ENCODE peak calls at places on chromosomes 6 and 20, in nine cellular contexts. One of them, this sample, is unnamed.

GRCh38 chr20:13231031-13231752 is 10.1 kb downstream of the ISM1 start:
- DNase-seq in left cardiac atrium: no peak
- DNase-seq in ascending aorta: no peak
- DNase-seq in NCI-H2081: no peak
- DNase-seq in left ventricle myocardium inferior: no peak
- DNase-seq in epithelial cell of prostate: peak
- DNase-seq in T1000: peak
- DNase-seq in NCI-H748 treated with DMSO at 0.1 percent for 48 hours: peak
- DNase-seq in HT1080: peak
- DNase-seq in this sample: no peak

GRCh38 chr6:2196079-2196679 is 49.2 kb downstream of the GMDS start:
- DNase-seq in left cardiac atrium: no peak
- DNase-seq in ascending aorta: no peak
- DNase-seq in NCI-H2081: peak
- DNase-seq in left ventricle myocardium inferior: no peak
- DNase-seq in epithelial cell of prostate: no peak
- DNase-seq in T1000: no peak
- DNase-seq in NCI-H748 treated with DMSO at 0.1 percent for 48 hours: peak
- DNase-seq in HT1080: peak
- DNase-seq in this sample: no peak

GRCh38 chr20:5621305-5621704 is 128.9 kb upstream of the SHLD1 start:
- DNase-seq in left cardiac atrium: no peak
- DNase-seq in ascending aorta: no peak
- DNase-seq in NCI-H2081: peak
- DNase-seq in left ventricle myocardium inferior: no peak
- DNase-seq in epithelial cell of prostate: no peak
- DNase-seq in T1000: no peak
- DNase-seq in NCI-H748 treated with DMSO at 0.1 percent for 48 hours: peak
- DNase-seq in HT1080: no peak
- DNase-seq in this sample: no peak

GRCh38 chr20:36467076-36467999 is 74.0 kb upstream of the MYL9 start:
- DNase-seq in left cardiac atrium: peak
- DNase-seq in ascending aorta: peak
- DNase-seq in NCI-H2081: peak
- DNase-seq in left ventricle myocardium inferior: peak
- DNase-seq in epithelial cell of prostate: no peak
- DNase-seq in T1000: no peak
- DNase-seq in NCI-H748 treated with DMSO at 0.1 percent for 48 hours: peak
- DNase-seq in HT1080: peak
- DNase-seq in this sample: peak

GRCh38 chr6:166691199-166691598 is 64.1 kb upstream of the RPS6KA2 start:
- DNase-seq in left cardiac atrium: peak
- DNase-seq in ascending aorta: no peak
- DNase-seq in NCI-H2081: no peak
- DNase-seq in left ventricle myocardium inferior: peak
- DNase-seq in epithelial cell of prostate: no peak
- DNase-seq in T1000: no peak
- DNase-seq in NCI-H748 treated with DMSO at 0.1 percent for 48 hours: no peak
- DNase-seq in HT1080: peak
- DNase-seq in this sample: no peak

GRCh38 chr6:150598858-150599198 is 857 bp upstream of the PLEKHG1 start:
- DNase-seq in left cardiac atrium: no peak
- DNase-seq in ascending aorta: no peak
- DNase-seq in NCI-H2081: no peak
- DNase-seq in left ventricle myocardium inferior: no peak
- DNase-seq in epithelial cell of prostate: no peak
- DNase-seq in T1000: no peak
- DNase-seq in NCI-H748 treated with DMSO at 0.1 percent for 48 hours: no peak
- DNase-seq in HT1080: no peak
- DNase-seq in this sample: no peak

GRCh38 chr6:1514078-1514477 is 95.6 kb upstream of the FOXC1 start:
- DNase-seq in left cardiac atrium: no peak
- DNase-seq in ascending aorta: no peak
- DNase-seq in NCI-H2081: no peak
- DNase-seq in left ventricle myocardium inferior: no peak
- DNase-seq in epithelial cell of prostate: no peak
- DNase-seq in T1000: no peak
- DNase-seq in NCI-H748 treated with DMSO at 0.1 percent for 48 hours: no peak
- DNase-seq in HT1080: no peak
- DNase-seq in this sample: no peak

GRCh38 chr6:1223312-1223603 is 88.6 kb upstream of the FOXQ1 start:
- DNase-seq in left cardiac atrium: no peak
- DNase-seq in ascending aorta: no peak
- DNase-seq in NCI-H2081: no peak
- DNase-seq in left ventricle myocardium inferior: no peak
- DNase-seq in epithelial cell of prostate: no peak
- DNase-seq in T1000: no peak
- DNase-seq in NCI-H748 treated with DMSO at 0.1 percent for 48 hours: no peak
- DNase-seq in HT1080: no peak
- DNase-seq in this sample: no peak

GRCh38 chr6:73985891-73986290 is 289.9 kb downstream of the CD109 start:
- DNase-seq in left cardiac atrium: no peak
- DNase-seq in ascending aorta: no peak
- DNase-seq in NCI-H2081: no peak
- DNase-seq in left ventricle myocardium inferior: no peak
- DNase-seq in epithelial cell of prostate: no peak
- DNase-seq in T1000: no peak
- DNase-seq in NCI-H748 treated with DMSO at 0.1 percent for 48 hours: no peak
- DNase-seq in HT1080: peak
- DNase-seq in this sample: no peak

GRCh38 chr20:53387983-53388675 is 205.5 kb downstream of the ZNF217 start:
- DNase-seq in left cardiac atrium: no peak
- DNase-seq in ascending aorta: no peak
- DNase-seq in NCI-H2081: no peak
- DNase-seq in left ventricle myocardium inferior: no peak
- DNase-seq in epithelial cell of prostate: no peak
- DNase-seq in T1000: no peak
- DNase-seq in NCI-H748 treated with DMSO at 0.1 percent for 48 hours: no peak
- DNase-seq in HT1080: no peak
- DNase-seq in this sample: no peak

GRCh38 chr6:77245026-77245425 is 218.3 kb downstream of the HTR1B start:
- DNase-seq in left cardiac atrium: no peak
- DNase-seq in ascending aorta: no peak
- DNase-seq in NCI-H2081: no peak
- DNase-seq in left ventricle myocardium inferior: no peak
- DNase-seq in epithelial cell of prostate: no peak
- DNase-seq in T1000: no peak
- DNase-seq in NCI-H748 treated with DMSO at 0.1 percent for 48 hours: no peak
- DNase-seq in HT1080: no peak
- DNase-seq in this sample: no peak

GRCh38 chr20:56698749-56699148 is 69.6 kb downstream of the TFAP2C start:
- DNase-seq in left cardiac atrium: no peak
- DNase-seq in ascending aorta: no peak
- DNase-seq in NCI-H2081: no peak
- DNase-seq in left ventricle myocardium inferior: no peak
- DNase-seq in epithelial cell of prostate: no peak
- DNase-seq in T1000: no peak
- DNase-seq in NCI-H748 treated with DMSO at 0.1 percent for 48 hours: no peak
- DNase-seq in HT1080: no peak
- DNase-seq in this sample: no peak

GRCh38 chr6:2961971-2962370 is 9.4 kb downstream of the SERPINB6 start:
- DNase-seq in left cardiac atrium: no peak
- DNase-seq in ascending aorta: peak
- DNase-seq in NCI-H2081: no peak
- DNase-seq in left ventricle myocardium inferior: no peak
- DNase-seq in epithelial cell of prostate: no peak
- DNase-seq in T1000: no peak
- DNase-seq in NCI-H748 treated with DMSO at 0.1 percent for 48 hours: no peak
- DNase-seq in HT1080: no peak
- DNase-seq in this sample: no peak

GRCh38 chr6:42320762-42321161 is 103.1 kb upstream of the MRPS10 start:
- DNase-seq in left cardiac atrium: no peak
- DNase-seq in ascending aorta: no peak
- DNase-seq in NCI-H2081: no peak
- DNase-seq in left ventricle myocardium inferior: no peak
- DNase-seq in epithelial cell of prostate: no peak
- DNase-seq in T1000: peak
- DNase-seq in NCI-H748 treated with DMSO at 0.1 percent for 48 hours: no peak
- DNase-seq in HT1080: no peak
- DNase-seq in this sample: no peak

GRCh38 chr6:17083397-17083796 is 18.5 kb upstream of the STMND1 start:
- DNase-seq in left cardiac atrium: no peak
- DNase-seq in ascending aorta: no peak
- DNase-seq in NCI-H2081: no peak
- DNase-seq in left ventricle myocardium inferior: no peak
- DNase-seq in epithelial cell of prostate: no peak
- DNase-seq in T1000: no peak
- DNase-seq in NCI-H748 treated with DMSO at 0.1 percent for 48 hours: no peak
- DNase-seq in HT1080: no peak
- DNase-seq in this sample: no peak

GRCh38 chr6:72826033-72826432 is 204.2 kb downstream of the KCNQ5 start:
- DNase-seq in left cardiac atrium: no peak
- DNase-seq in ascending aorta: no peak
- DNase-seq in NCI-H2081: no peak
- DNase-seq in left ventricle myocardium inferior: no peak
- DNase-seq in epithelial cell of prostate: peak
- DNase-seq in T1000: peak
- DNase-seq in NCI-H748 treated with DMSO at 0.1 percent for 48 hours: no peak
- DNase-seq in HT1080: peak
- DNase-seq in this sample: no peak

GRCh38 chr6:88982720-88983119 is 19.3 kb upstream of the RNGTT start:
- DNase-seq in left cardiac atrium: peak
- DNase-seq in ascending aorta: peak
- DNase-seq in NCI-H2081: peak
- DNase-seq in left ventricle myocardium inferior: no peak
- DNase-seq in epithelial cell of prostate: peak
- DNase-seq in T1000: no peak
- DNase-seq in NCI-H748 treated with DMSO at 0.1 percent for 48 hours: peak
- DNase-seq in HT1080: peak
- DNase-seq in this sample: no peak

GRCh38 chr6:138109042-138109997 is 2.1 kb upstream of the PERP start:
- DNase-seq in left cardiac atrium: peak
- DNase-seq in ascending aorta: peak
- DNase-seq in NCI-H2081: peak
- DNase-seq in left ventricle myocardium inferior: peak
- DNase-seq in epithelial cell of prostate: no peak
- DNase-seq in T1000: peak
- DNase-seq in NCI-H748 treated with DMSO at 0.1 percent for 48 hours: peak
- DNase-seq in HT1080: peak
- DNase-seq in this sample: no peak

GRCh38 chr6:133833905-133834304 is 55.0 kb upstream of the TCF21 start:
- DNase-seq in left cardiac atrium: no peak
- DNase-seq in ascending aorta: no peak
- DNase-seq in NCI-H2081: no peak
- DNase-seq in left ventricle myocardium inferior: no peak
- DNase-seq in epithelial cell of prostate: no peak
- DNase-seq in T1000: no peak
- DNase-seq in NCI-H748 treated with DMSO at 0.1 percent for 48 hours: no peak
- DNase-seq in HT1080: no peak
- DNase-seq in this sample: no peak

GRCh38 chr20:13105864-13106457 is 97.2 kb downstream of the SPTLC3 start:
- DNase-seq in left cardiac atrium: no peak
- DNase-seq in ascending aorta: no peak
- DNase-seq in NCI-H2081: peak
- DNase-seq in left ventricle myocardium inferior: no peak
- DNase-seq in epithelial cell of prostate: no peak
- DNase-seq in T1000: no peak
- DNase-seq in NCI-H748 treated with DMSO at 0.1 percent for 48 hours: peak
- DNase-seq in HT1080: peak
- DNase-seq in this sample: no peak

GRCh38 chr6:163324928-163325784 is 89.4 kb upstream of the QKI start:
- DNase-seq in left cardiac atrium: peak
- DNase-seq in ascending aorta: peak
- DNase-seq in NCI-H2081: no peak
- DNase-seq in left ventricle myocardium inferior: peak
- DNase-seq in epithelial cell of prostate: no peak
- DNase-seq in T1000: peak
- DNase-seq in NCI-H748 treated with DMSO at 0.1 percent for 48 hours: no peak
- DNase-seq in HT1080: no peak
- DNase-seq in this sample: no peak

GRCh38 chr6:128070406-128070805 is 169.5 kb upstream of the THEMIS start:
- DNase-seq in left cardiac atrium: no peak
- DNase-seq in ascending aorta: no peak
- DNase-seq in NCI-H2081: no peak
- DNase-seq in left ventricle myocardium inferior: no peak
- DNase-seq in epithelial cell of prostate: no peak
- DNase-seq in T1000: no peak
- DNase-seq in NCI-H748 treated with DMSO at 0.1 percent for 48 hours: no peak
- DNase-seq in HT1080: no peak
- DNase-seq in this sample: no peak

GRCh38 chr6:142925575-142926110 is 19.3 kb downstream of the HIVEP2 start:
- DNase-seq in left cardiac atrium: no peak
- DNase-seq in ascending aorta: no peak
- DNase-seq in NCI-H2081: no peak
- DNase-seq in left ventricle myocardium inferior: no peak
- DNase-seq in epithelial cell of prostate: no peak
- DNase-seq in T1000: no peak
- DNase-seq in NCI-H748 treated with DMSO at 0.1 percent for 48 hours: no peak
- DNase-seq in HT1080: no peak
- DNase-seq in this sample: no peak

GRCh38 chr6:11585426-11586016 is 48.0 kb downstream of the TMEM170B start:
- DNase-seq in left cardiac atrium: no peak
- DNase-seq in ascending aorta: no peak
- DNase-seq in NCI-H2081: peak
- DNase-seq in left ventricle myocardium inferior: no peak
- DNase-seq in epithelial cell of prostate: no peak
- DNase-seq in T1000: no peak
- DNase-seq in NCI-H748 treated with DMSO at 0.1 percent for 48 hours: no peak
- DNase-seq in HT1080: peak
- DNase-seq in this sample: no peak

GRCh38 chr20:59933296-59933848 is at the start of gene SYCP2:
- DNase-seq in left cardiac atrium: peak
- DNase-seq in ascending aorta: peak
- DNase-seq in NCI-H2081: no peak
- DNase-seq in left ventricle myocardium inferior: peak
- DNase-seq in epithelial cell of prostate: no peak
- DNase-seq in T1000: no peak
- DNase-seq in NCI-H748 treated with DMSO at 0.1 percent for 48 hours: no peak
- DNase-seq in HT1080: no peak
- DNase-seq in this sample: no peak

GRCh38 chr20:64176548-64177419 is 12.5 kb downstream of the MYT1 start:
- DNase-seq in left cardiac atrium: no peak
- DNase-seq in ascending aorta: no peak
- DNase-seq in NCI-H2081: no peak
- DNase-seq in left ventricle myocardium inferior: peak
- DNase-seq in epithelial cell of prostate: no peak
- DNase-seq in T1000: no peak
- DNase-seq in NCI-H748 treated with DMSO at 0.1 percent for 48 hours: no peak
- DNase-seq in HT1080: no peak
- DNase-seq in this sample: no peak

GRCh38 chr6:48641544-48641943 is 530.5 kb upstream of the PTCHD4 start:
- DNase-seq in left cardiac atrium: no peak
- DNase-seq in ascending aorta: no peak
- DNase-seq in NCI-H2081: no peak
- DNase-seq in left ventricle myocardium inferior: no peak
- DNase-seq in epithelial cell of prostate: peak
- DNase-seq in T1000: peak
- DNase-seq in NCI-H748 treated with DMSO at 0.1 percent for 48 hours: no peak
- DNase-seq in HT1080: peak
- DNase-seq in this sample: no peak

This sample was measured in Right ventricle myocardium inferior.